ENCODE peak calls at places on chromosomes 6 and 20, in four cellular contexts. P is H1, B is H9, Y is mesendoderm. A is an unnamed sample.

GRCh38 chr6:163404825-163405265 is 9.7 kb upstream of the QKI start:
- DNase-seq in P (no peak), B (no peak), Y (peak; percentile 31), A (no peak)

GRCh38 chr20:24441600-24441999 is 27.8 kb upstream of the SYNDIG1 start:
- DNase-seq in P (no peak), B (no peak), Y (no peak), A (no peak)

GRCh38 chr6:129641344-129641743 is 68.6 kb downstream of the ARHGAP18 start:
- DNase-seq in P (no peak), B (no peak), Y (no peak), A (peak; percentile 64)

GRCh38 chr20:33209789-33210188 is 7.4 kb upstream of the BPIFA3 start:
- DNase-seq in P (no peak), B (peak; percentile 84), Y (peak; percentile 90), A (peak; percentile 52)

GRCh38 chr20:45373353-45374100 is 4.6 kb downstream of the TP53TG5 start:
- DNase-seq in P (peak; percentile 70), B (peak; percentile 90), Y (peak; percentile 91), A (peak; percentile 66)

GRCh38 chr6:14983599-14984296 is 262.1 kb upstream of the JARID2 start:
- DNase-seq in P (no peak), B (no peak), Y (no peak), A (peak; percentile 36)

GRCh38 chr6:111663692-111664564 is 58.2 kb upstream of the TRAF3IP2 start:
- DNase-seq in P (peak; percentile 44), B (peak; percentile 92), Y (peak; percentile 96), A (peak; percentile 38)

GRCh38 chr6:52504778-52505127 is 72.1 kb downstream of the TRAM2 start:
- DNase-seq in P (no peak), B (no peak), Y (no peak), A (no peak)

GRCh38 chr6:91490672-91491071 is 903.8 kb upstream of the MAP3K7 start:
- DNase-seq in P (no peak), B (no peak), Y (no peak), A (no peak)

GRCh38 chr6:143426025-143426424 is 24.5 kb downstream of the ADAT2 start:
- DNase-seq in P (no peak), B (no peak), Y (no peak), A (no peak)

GRCh38 chr20:872855-873520 is 39.5 kb downstream of the FAM110A start:
- DNase-seq in P (peak; percentile 23), B (peak; percentile 80), Y (peak; percentile 64), A (no peak)

GRCh38 chr6:84161190-84161589 is 66.3 kb downstream of the CEP162 start:
- DNase-seq in P (no peak), B (no peak), Y (no peak), A (no peak)

GRCh38 chr6:4673861-4674260 is 102.3 kb upstream of the CDYL start:
- DNase-seq in P (no peak), B (no peak), Y (no peak), A (no peak)

GRCh38 chr6:75611011-75611701 is 9.5 kb downstream of the SENP6 start:
- DNase-seq in P (no peak), B (no peak), Y (no peak), A (no peak)

GRCh38 chr20:57724610-57725405 is 15.0 kb upstream of the PMEPA1 start:
- DNase-seq in P (no peak), B (no peak), Y (no peak), A (no peak)

GRCh38 chr6:25436760-25437159 is 157.6 kb downstream of the CARMIL1 start:
- DNase-seq in P (no peak), B (no peak), Y (no peak), A (no peak)

GRCh38 chr20:47464380-47465101 is 37.1 kb upstream of the NCOA3 start:
- DNase-seq in P (no peak), B (no peak), Y (no peak), A (peak; percentile 99)

GRCh38 chr6:40845588-40845987 is 193.4 kb downstream of the UNC5CL start:
- DNase-seq in P (peak; percentile 25), B (peak; percentile 76), Y (peak; percentile 80), A (peak; percentile 37)

GRCh38 chr6:130717657-130718056 is 109.5 kb upstream of the SMLR1 start:
- DNase-seq in P (no peak), B (no peak), Y (no peak), A (no peak)

GRCh38 chr20:37387519-37388269 is 41.8 kb downstream of the SRC start:
- DNase-seq in P (no peak), B (no peak), Y (no peak), A (no peak)

GRCh38 chr6:18510644-18511033 is 123.5 kb downstream of the RNF144B start:
- DNase-seq in P (no peak), B (no peak), Y (no peak), A (no peak)

GRCh38 chr6:129189266-129189665 is 306.3 kb downstream of the LAMA2 start:
- DNase-seq in P (no peak), B (no peak), Y (no peak), A (no peak)

GRCh38 chr6:150076196-150076893 is 7.4 kb upstream of the ULBP3 start:
- DNase-seq in P (no peak), B (no peak), Y (peak; percentile 26), A (no peak)

GRCh38 chr20:1945134-1945618 is 48.7 kb downstream of the PDYN start:
- DNase-seq in P (no peak), B (no peak), Y (no peak), A (no peak)

GRCh38 chr20:33284937-33285336 is 1.9 kb downstream of the BPIFB1 start:
- DNase-seq in P (no peak), B (no peak), Y (no peak), A (no peak)

GRCh38 chr20:46156065-46156464 is 38.0 kb downstream of the CD40 start:
- DNase-seq in P (no peak), B (no peak), Y (peak; percentile 59), A (no peak)

GRCh38 chr6:108796875-108797274 is 51.3 kb upstream of the ARMC2 start:
- DNase-seq in P (no peak), B (no peak), Y (no peak), A (peak; percentile 15)
- H3K56ac ChIP-seq in P (no peak overlapping the region), B (no peak overlapping the region), Y (no peak overlapping the region), A (no peak overlapping the region)

GRCh38 chr6:33723576-33724085 is 12.1 kb upstream of the UQCC2 start:
- DNase-seq in P (no peak), B (no peak), Y (no peak), A (no peak)
- H3K56ac ChIP-seq in P (no peak overlapping the region), B (no peak overlapping the region), Y (no peak overlapping the region), A (no peak overlapping the region)

DNA sequence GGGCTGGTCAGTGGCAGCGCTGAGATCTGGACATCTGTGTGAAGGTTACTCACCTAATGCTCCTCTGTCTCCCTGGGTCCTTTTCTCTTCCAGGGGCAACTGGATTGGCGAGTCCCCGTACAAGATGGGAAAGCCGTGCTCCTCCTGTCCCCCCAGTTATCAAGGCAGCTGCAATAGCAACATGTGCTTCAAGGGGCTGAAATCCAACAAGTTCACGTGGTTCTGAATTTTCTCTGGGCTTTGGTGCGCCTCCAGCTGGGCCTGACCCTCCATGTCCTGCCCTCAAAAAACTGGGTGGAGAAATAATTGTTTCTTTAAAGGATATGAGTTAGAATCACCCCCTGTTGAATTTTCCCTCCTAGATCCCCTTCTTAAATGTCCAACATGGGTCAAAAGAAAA is 4.9 kb upstream of the HNF4A start:
- DNase-seq in P (no peak), B (no peak), Y (no peak), A (no peak)
- H3K56ac ChIP-seq in P (no peak overlapping the region), B (no peak overlapping the region), Y (no peak overlapping the region), A (no peak overlapping the region)

GRCh38 chr6:11356404-11357155 is 124.1 kb upstream of the NEDD9 start:
- DNase-seq in P (no peak), B (no peak), Y (no peak), A (no peak)
- H3K56ac ChIP-seq in P (no peak overlapping the region), B (no peak overlapping the region), Y (no peak overlapping the region), A (no peak overlapping the region)

DNA sequence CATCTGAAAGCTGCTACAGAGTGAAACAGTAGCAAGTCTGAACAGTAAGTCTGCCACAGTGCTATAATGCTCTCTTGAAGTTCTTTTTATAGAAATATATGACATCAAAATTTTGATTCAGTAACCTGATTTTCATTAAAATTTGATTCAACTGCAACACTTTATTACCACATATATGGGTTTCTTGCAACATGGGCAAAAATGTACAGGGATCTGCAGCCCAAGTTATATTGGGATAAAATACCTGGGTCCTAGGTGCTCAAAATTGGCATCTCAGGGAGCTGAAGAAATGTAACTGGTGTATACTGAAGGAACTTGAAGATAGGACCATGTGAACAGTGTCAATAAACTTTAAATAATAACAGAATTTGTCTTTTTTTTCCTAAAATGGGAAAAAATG is 10.8 kb downstream of the ROMO1 start:
- DNase-seq in P (no peak), B (no peak), Y (no peak), A (no peak)
- H3K56ac ChIP-seq in P (no peak overlapping the region), B (no peak overlapping the region), Y (no peak overlapping the region), A (no peak overlapping the region)

DNA sequence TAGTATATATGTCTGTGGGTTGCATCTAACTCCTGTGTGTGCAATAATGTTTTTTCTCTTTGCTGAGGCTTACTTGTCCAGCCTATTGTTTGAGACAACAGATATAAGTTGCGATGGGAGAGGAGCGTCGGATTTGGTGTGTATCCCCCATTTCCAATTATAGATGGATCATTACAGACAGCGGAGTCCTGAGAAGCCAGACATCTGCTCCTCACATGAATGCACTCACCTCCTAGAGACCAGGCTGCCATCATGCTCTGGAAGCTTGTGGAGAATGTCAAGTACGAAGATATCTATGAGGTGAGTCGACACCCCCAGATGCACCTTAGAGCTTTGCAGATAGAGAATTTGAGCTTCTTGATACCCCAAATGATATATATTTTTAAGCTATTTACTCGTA is at the start of gene TFAP2B:
- DNase-seq in P (no peak), B (no peak), Y (no peak), A (no peak)
- H3K56ac ChIP-seq in P (no peak within 1 kb of the TSS), B (no peak within 1 kb of the TSS), Y (no peak within 1 kb of the TSS), A (no peak within 1 kb of the TSS)

GRCh38 chr20:52801628-52802006 is 170.5 kb upstream of the TSHZ2 start:
- DNase-seq in P (no peak), B (no peak), Y (no peak), A (no peak)

GRCh38 chr20:52806918-52807317 is 165.2 kb upstream of the TSHZ2 start:
- DNase-seq in P (no peak), B (no peak), Y (no peak), A (no peak)

GRCh38 chr20:52805128-52805527 is 167.0 kb upstream of the TSHZ2 start:
- DNase-seq in P (no peak), B (no peak), Y (no peak), A (no peak)

GRCh38 chr20:52805892-52806291 is 166.3 kb upstream of the TSHZ2 start:
- DNase-seq in P (no peak), B (no peak), Y (no peak), A (no peak)

DNA sequence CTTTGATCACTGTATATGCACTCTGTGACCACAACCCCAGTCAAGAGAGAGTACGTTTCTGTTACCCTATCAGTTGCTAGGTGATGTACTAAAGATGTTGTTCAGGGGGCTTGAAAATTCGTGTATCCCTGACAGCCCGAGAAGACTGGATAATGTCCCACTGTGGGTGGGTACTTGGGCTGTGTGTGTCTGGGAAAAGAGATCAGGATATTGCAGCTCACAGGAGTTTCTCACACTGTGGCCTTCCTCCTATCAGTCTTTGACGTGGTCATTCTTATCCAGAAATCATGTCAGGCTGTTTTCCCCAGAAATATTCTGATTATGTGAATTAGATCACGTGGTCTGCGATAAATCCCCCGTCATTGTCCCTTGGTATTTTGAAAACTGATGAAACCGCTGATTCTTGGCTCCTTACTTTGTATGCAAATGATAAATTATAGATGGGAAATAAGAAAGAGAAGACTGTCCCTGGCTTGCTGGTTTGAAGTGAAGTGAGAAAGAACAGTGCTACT is 167.6 kb upstream of the TSHZ2 start:
- DNase-seq in P (no peak), B (no peak), Y (no peak), A (no peak)
- H3K56ac ChIP-seq in P (no peak overlapping the region), B (no peak overlapping the region), Y (no peak overlapping the region), A (no peak overlapping the region)